ENCODE peak calls at places on chromosomes 16 and 17, in eight cellular contexts. O is NCI-H82; H is CD8-positive, alpha-beta memory T cell; U is A549; J is stimulated activated CD8-positive, alpha-beta memory T cell treated with anti-CD3 and anti-CD28 coated beads, Interleukin-7, amount 100 ng/mL, for 1 hour; X is cardiac fibroblast; M is WTC11; W is Right ventricle myocardium superior. K is an unnamed sample.

GRCh38 chr17:70484496-70484895 is 315.2 kb downstream of the KCNJ2 start:
- DNase-seq in M (no peak), W (no peak), O (no peak), H (no peak), U (no peak), J (no peak), X (no peak), K (no peak)

GRCh38 chr16:68902376-68903345 is 59.3 kb downstream of the TANGO6 start:
- DNase-seq in U (peak), O (peak), W (no peak), H (no peak), M (peak), J (no peak), X (peak), K (peak)

GRCh38 chr16:12201863-12202262 is 225.3 kb downstream of the SNX29 start:
- DNase-seq in W (no peak), M (no peak), O (no peak), U (no peak), J (no peak), H (no peak), X (no peak), K (no peak)

GRCh38 chr17:2710804-2711607 is 558 bp downstream of the CLUH start:
- DNase-seq in U (no peak), M (peak), X (peak), W (peak), J (no peak), H (peak), O (peak), K (no peak)

GRCh38 chr17:42288078-42288984 is at the start of gene STAT5A:
- DNase-seq in H (peak), X (peak), U (peak), O (peak), M (peak), W (peak), J (peak), K (no peak)

GRCh38 chr17:78883090-78883532 is 19.9 kb downstream of the CEP295NL start:
- DNase-seq in H (no peak), J (no peak), W (peak), U (peak), O (no peak), M (no peak), X (peak), K (peak)

GRCh38 chr17:39235555-39236221 is 9.9 kb upstream of the STAC2 start:
- DNase-seq in U (peak), O (peak), H (peak), X (peak), J (no peak), W (no peak), M (peak), K (peak)

GRCh38 chr17:71423871-71424546 is 696.8 kb upstream of the SOX9 start:
- DNase-seq in J (no peak), M (no peak), O (no peak), X (peak), W (no peak), H (no peak), U (peak), K (peak)

GRCh38 chr17:63116967-63117366 is 150.9 kb downstream of the TANC2 start:
- DNase-seq in O (peak), J (no peak), U (peak), H (no peak), X (peak), W (no peak), M (no peak), K (no peak)

GRCh38 chr17:9002610-9003354 is 18.5 kb upstream of the NTN1 start:
- DNase-seq in U (peak), O (peak), J (no peak), M (peak), W (peak), H (no peak), X (no peak), K (no peak)

GRCh38 chr16:66859397-66860068 is 15.3 kb downstream of the CA7 start:
- DNase-seq in O (no peak), M (no peak), H (no peak), X (no peak), U (no peak), W (no peak), J (no peak), K (no peak)

GRCh38 chr17:46977348-46977747 is 1.7 kb downstream of the RPRML start:
- DNase-seq in W (no peak), H (no peak), X (no peak), U (peak), M (peak), O (peak), J (no peak), K (no peak)

GRCh38 chr17:54771409-54771808 is 129.2 kb upstream of the TOM1L1 start:
- DNase-seq in M (no peak), H (no peak), O (no peak), J (no peak), X (no peak), W (no peak), U (no peak), K (no peak)

GRCh38 chr16:27579086-27579980 is 29.4 kb downstream of the KATNIP start:
- DNase-seq in X (peak), U (no peak), H (no peak), J (no peak), O (no peak), W (no peak), M (no peak), K (no peak)

GRCh38 chr17:39653316-39653661 is 11.9 kb upstream of the TCAP start:
- DNase-seq in X (no peak), H (no peak), O (no peak), W (no peak), U (no peak), J (no peak), M (no peak), K (no peak)

GRCh38 chr16:66473654-66474519 is 46.8 kb downstream of the BEAN1 start:
- DNase-seq in J (no peak), U (no peak), M (no peak), H (no peak), W (no peak), X (no peak), O (no peak), K (no peak)

GRCh38 chr16:66502020-66502913 is 47.7 kb downstream of the TK2 start:
- DNase-seq in H (no peak), M (no peak), U (peak), O (no peak), J (no peak), W (peak), X (peak), K (no peak)

GRCh38 chr17:73814070-73814469 is 169.8 kb upstream of the SDK2 start:
- DNase-seq in J (no peak), U (no peak), H (no peak), O (no peak), W (no peak), M (no peak), X (no peak), K (no peak)

GRCh38 chr17:6187836-6188235 is 117.7 kb downstream of the WSCD1 start:
- DNase-seq in W (no peak), U (peak), H (no peak), M (no peak), X (no peak), O (no peak), J (no peak), K (no peak)

GRCh38 chr17:65173284-65173793 is 36.2 kb downstream of the RGS9 start:
- DNase-seq in O (peak), X (peak), U (peak), J (peak), M (no peak), H (peak), W (peak), K (no peak)

GRCh38 chr17:43636446-43636845 is 25.3 kb downstream of the MEOX1 start:
- DNase-seq in X (no peak), H (no peak), M (no peak), J (no peak), O (no peak), W (no peak), U (no peak), K (no peak)

GRCh38 chr17:17922198-17922901 is 49.9 kb downstream of the TOM1L2 start:
- DNase-seq in H (no peak), M (no peak), X (no peak), J (no peak), U (no peak), O (no peak), W (no peak), K (no peak)

GRCh38 chr17:81556863-81557262 is 4.7 kb upstream of the FAAP100 start:
- DNase-seq in H (no peak), U (no peak), J (no peak), M (no peak), O (no peak), W (no peak), X (no peak), K (no peak)

GRCh38 chr17:76635659-76636360 is 7.7 kb downstream of the ST6GALNAC1 start:
- DNase-seq in O (no peak), M (no peak), W (no peak), H (no peak), J (no peak), U (no peak), X (peak), K (no peak)

GRCh38 chr16:12320298-12320706 is 343.8 kb downstream of the SNX29 start:
- DNase-seq in H (no peak), W (no peak), J (no peak), O (no peak), U (no peak), X (peak), M (no peak), K (no peak)

GRCh38 chr17:8673621-8674020 is 43.1 kb upstream of the MYH10 start:
- DNase-seq in U (no peak), H (no peak), O (no peak), X (peak), W (no peak), M (no peak), J (no peak), K (no peak)

GRCh38 chr17:2710075-2710803 is 1.3 kb downstream of the CLUH start:
- DNase-seq in X (no peak), U (no peak), M (no peak), J (no peak), W (no peak), O (peak), H (no peak), K (no peak)

GRCh38 chr17:49443862-49444261 is 29.2 kb upstream of the PHB1 start:
- DNase-seq in O (no peak), M (no peak), J (no peak), H (no peak), W (no peak), X (peak), U (no peak), K (no peak)

GRCh38 chr17:2852211-2852610 is 56.0 kb downstream of the RAP1GAP2 start:
- DNase-seq in X (no peak), M (no peak), J (no peak), O (no peak), H (no peak), W (no peak), U (no peak), K (no peak)

GRCh38 chr17:17236295-17237025 is 508 bp downstream of the FLCN start:
- DNase-seq in H (no peak), X (peak), M (peak), U (peak), J (no peak), W (no peak), O (peak), K (no peak)

GRCh38 chr17:73524941-73525679 is 119.1 kb downstream of the SDK2 start:
- DNase-seq in W (no peak), X (no peak), O (no peak), H (no peak), J (no peak), M (no peak), U (no peak), K (no peak)

GRCh38 chr17:81030726-81031570 is 4.0 kb upstream of the BAIAP2 start:
- DNase-seq in W (peak), H (no peak), X (no peak), U (no peak), J (no peak), M (no peak), O (no peak), K (no peak)

GRCh38 chr17:29383687-29384086 is 6.5 kb upstream of the TAOK1 start:
- DNase-seq in H (no peak), X (peak), W (no peak), J (no peak), U (no peak), M (no peak), O (no peak), K (no peak)

GRCh38 chr16:68444058-68444657 is 4.2 kb downstream of the SMPD3 start:
- DNase-seq in W (no peak), U (no peak), O (peak), J (no peak), M (peak), H (no peak), X (peak), K (no peak)

GRCh38 chr16:57859331-57859730 is 57.0 kb upstream of the KIFC3 start:
- DNase-seq in M (peak), O (peak), X (peak), H (no peak), W (no peak), J (no peak), U (peak), K (peak)

K was measured in HCT116.